ENCODE peak calls at places on chromosomes 12 and 14, in four cellular contexts. Z, O, L and H are unnamed samples.

GRCh38 chr14:38145142-38145541 is 62.6 kb upstream of the SSTR1 start:
- DNase-seq in L (no peak), O (no peak), Z (no peak), H (no peak)

GRCh38 chr14:52354257-52354656 is 40.1 kb downstream of the PTGER2 start:
- DNase-seq in O (no peak), Z (no peak), L (no peak), H (no peak)

GRCh38 chr12:101997102-101997501 is 64.7 kb downstream of the WASHC3 start:
- DNase-seq in Z (no peak), L (no peak), O (no peak), H (no peak)

GRCh38 chr12:21456291-21456780 is 18.9 kb downstream of the PYROXD1 start:
- DNase-seq in L (no peak), Z (no peak), O (no peak), H (no peak)

GRCh38 chr14:96016761-96017160 is 22.4 kb upstream of the C14orf132 start:
- DNase-seq in O (no peak), L (no peak), Z (peak), H (peak)

GRCh38 chr14:104881369-104881979 is 16.4 kb downstream of the CEP170B start:
- DNase-seq in O (no peak), Z (no peak), L (no peak), H (no peak)

GRCh38 chr12:33012226-33012625 is 115.6 kb upstream of the PKP2 start:
- DNase-seq in L (no peak), Z (peak), O (no peak), H (no peak)

GRCh38 chr12:53670308-53670707 is 5.6 kb downstream of the ATP5MC2 start:
- DNase-seq in Z (no peak), L (no peak), O (no peak), H (no peak)

GRCh38 chr14:76514599-76514998 is 138.7 kb downstream of the ESRRB start:
- DNase-seq in Z (no peak), O (no peak), L (no peak), H (peak)

GRCh38 chr14:73239463-73240241 is 2.3 kb downstream of the PAPLN start:
- DNase-seq in L (peak), O (no peak), Z (peak), H (peak)

GRCh38 chr14:73243341-73243740 is 6.0 kb downstream of the PAPLN start:
- DNase-seq in Z (no peak), L (no peak), O (no peak), H (no peak)

GRCh38 chr14:73242274-73242960 is 5.1 kb downstream of the PAPLN start:
- DNase-seq in Z (no peak), L (no peak), O (no peak), H (no peak)

GRCh38 chr14:73240816-73241480 is 3.6 kb downstream of the PAPLN start:
- DNase-seq in L (no peak), O (no peak), Z (no peak), H (no peak)

DNA sequence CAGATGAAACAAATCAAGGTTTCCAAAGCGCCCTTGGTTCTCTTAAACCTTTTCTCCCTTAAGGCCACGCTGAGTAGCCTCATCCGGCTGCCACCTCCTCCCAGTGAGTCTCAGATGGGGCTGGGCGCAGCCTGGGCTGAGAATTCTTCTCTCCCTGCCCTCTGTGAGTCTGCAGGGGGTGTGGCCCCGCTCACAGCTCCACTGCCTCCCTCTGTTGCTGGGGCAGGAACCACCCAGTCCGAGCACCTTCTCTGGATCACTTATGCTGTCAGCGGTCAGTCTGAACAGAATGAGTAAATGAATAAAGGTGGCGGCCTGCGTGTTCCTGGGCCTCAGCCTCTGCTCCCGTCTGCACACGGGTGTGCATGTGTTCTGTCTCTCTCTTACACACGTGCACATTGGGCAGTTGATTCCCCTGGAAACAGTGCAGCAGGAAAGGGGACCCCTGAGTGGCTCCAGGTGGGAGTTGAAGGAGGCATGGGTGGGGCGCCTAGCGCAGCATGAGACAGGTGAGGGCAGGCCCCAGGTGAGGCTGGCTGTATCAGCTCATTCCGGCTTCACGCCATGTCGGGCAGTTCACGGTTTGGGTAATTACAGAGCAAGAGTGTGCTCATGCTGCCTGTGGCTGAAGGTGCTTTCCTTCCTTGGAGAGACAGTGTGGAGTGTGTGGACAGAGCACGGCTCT is 4.3 kb downstream of the PAPLN start:
- DNase-seq in Z (no peak), O (no peak), L (no peak), H (no peak)
- H2BK5ac ChIP-seq in Z (no peak), O (no peak), L (no peak), H (no peak)

GRCh38 chr12:71599213-71599612 is 64.4 kb downstream of the ZFC3H1 start:
- DNase-seq in Z (no peak), O (no peak), L (no peak), H (no peak)

GRCh38 chr12:71607494-71608330 is 55.9 kb downstream of the ZFC3H1 start:
- DNase-seq in O (no peak), Z (no peak), L (no peak), H (no peak)

GRCh38 chr12:71605034-71605433 is 58.6 kb downstream of the ZFC3H1 start:
- DNase-seq in L (no peak), Z (no peak), O (no peak), H (no peak)

GRCh38 chr12:71602745-71603577 is 60.7 kb downstream of the ZFC3H1 start:
- DNase-seq in O (no peak), Z (no peak), L (no peak), H (no peak)
- H2BK5ac ChIP-seq in O (no peak), Z (no peak), L (no peak), H (no peak)

GRCh38 chr12:24191117-24191516 is 241.6 kb upstream of the SOX5 start:
- DNase-seq in L (no peak), Z (peak), O (no peak), H (no peak)
- H2BK5ac ChIP-seq in L (no peak), Z (no peak), O (no peak), H (no peak)

DNA sequence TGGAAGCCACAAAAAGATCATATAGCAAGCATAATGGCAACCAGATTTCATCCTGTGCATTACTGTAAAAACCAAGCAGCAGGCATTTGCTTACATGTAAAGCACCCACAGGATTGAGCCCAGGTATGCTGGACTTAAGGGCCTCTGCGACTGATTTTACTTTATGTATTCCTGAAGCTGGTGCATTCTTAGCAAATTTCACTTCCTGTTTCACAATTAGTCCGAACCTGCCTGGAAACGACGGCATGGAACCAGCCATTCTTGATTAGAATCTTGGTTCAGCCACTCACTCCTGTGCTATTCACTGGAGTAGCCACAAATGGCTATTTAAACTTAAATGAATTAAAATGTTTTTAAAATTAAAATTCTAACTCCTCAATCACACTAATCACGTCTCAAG is 239.2 kb downstream of the NUAK1 start:
- DNase-seq in O (no peak), L (no peak), Z (no peak), H (no peak)
- H2BK5ac ChIP-seq in O (no peak), L (no peak), Z (no peak), H (no peak)

GRCh38 chr12:18951219-18951618 is 178.3 kb upstream of the PLEKHA5 start:
- DNase-seq in L (no peak), Z (peak), O (no peak), H (no peak)
- H2BK5ac ChIP-seq in L (no peak), Z (no peak), O (no peak), H (no peak)

DNA sequence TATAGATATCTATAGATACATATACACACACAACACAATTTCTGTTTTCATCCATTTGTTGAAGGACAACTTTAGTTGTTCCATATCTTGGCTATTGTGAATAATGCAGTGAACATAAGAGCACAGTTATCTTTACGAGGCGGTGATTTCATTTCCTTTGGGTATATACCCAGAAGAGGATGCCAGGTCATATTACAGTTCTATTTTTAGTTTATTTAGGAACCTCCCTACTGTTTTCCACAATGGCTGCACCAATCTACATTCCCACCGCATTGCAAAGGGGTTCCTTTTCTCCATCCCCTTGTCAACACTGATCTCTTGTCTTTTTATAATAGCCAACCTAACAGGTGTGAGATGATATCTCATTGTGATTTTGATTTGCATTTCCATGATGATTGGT is 143.4 kb upstream of the ARHGAP5 start:
- DNase-seq in O (no peak), Z (no peak), L (no peak), H (peak)
- H2BK5ac ChIP-seq in O (no peak), Z (no peak), L (no peak), H (no peak)

GRCh38 chr12:115403689-115404088 is 719.7 kb upstream of the TBX3 start:
- DNase-seq in L (no peak), O (no peak), Z (no peak), H (no peak)

GRCh38 chr12:115407036-115407435 is 723.1 kb upstream of the TBX3 start:
- DNase-seq in L (no peak), Z (no peak), O (no peak), H (no peak)

GRCh38 chr12:115403253-115403652 is 719.3 kb upstream of the TBX3 start:
- DNase-seq in Z (peak), L (no peak), O (no peak), H (no peak)

GRCh38 chr12:115405471-115405860 is 721.5 kb upstream of the TBX3 start:
- DNase-seq in O (no peak), L (no peak), Z (no peak), H (no peak)

DNA sequence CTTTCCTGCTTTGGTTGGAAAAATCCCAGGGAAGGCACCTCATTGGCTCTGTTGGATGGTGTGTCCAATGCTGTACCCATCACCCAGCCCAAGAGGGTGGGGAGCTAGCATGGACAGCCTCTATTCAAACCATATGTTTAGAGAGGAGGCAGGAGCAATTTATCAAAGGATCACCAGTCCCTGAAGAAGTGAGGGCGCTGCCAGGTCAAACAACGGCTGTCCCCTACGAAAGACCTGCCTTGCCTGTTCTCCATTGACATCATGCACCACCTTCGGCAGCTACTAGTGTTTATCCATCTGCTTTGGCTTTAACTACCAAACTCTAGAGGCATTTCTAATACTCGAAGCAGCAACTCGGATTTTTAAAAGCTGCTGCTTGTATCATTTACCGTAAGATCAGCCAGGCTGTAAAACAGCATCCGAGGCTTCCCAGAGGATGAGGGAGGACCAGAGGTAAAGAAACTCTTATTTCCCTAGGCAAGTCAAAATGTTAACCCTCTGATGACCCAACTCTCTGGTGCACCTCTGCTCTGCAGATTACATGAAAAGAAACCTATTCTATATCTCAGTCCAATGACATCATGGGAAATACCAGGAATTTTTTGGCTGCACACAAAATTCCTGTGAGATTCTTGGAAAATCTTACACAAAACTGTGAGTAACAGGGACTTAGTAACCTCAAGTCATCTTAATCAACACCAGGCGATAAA is 720.9 kb upstream of the TBX3 start:
- DNase-seq in Z (no peak), L (no peak), O (no peak), H (peak)
- H2BK5ac ChIP-seq in Z (no peak), L (no peak), O (no peak), H (peak)

GRCh38 chr12:107092669-107093546 is 441 bp downstream of the CRY1 start:
- DNase-seq in Z (peak), L (peak), O (peak), H (no peak)
- H2BK5ac ChIP-seq in Z (no peak), L (no peak), O (peak), H (peak)

DNA sequence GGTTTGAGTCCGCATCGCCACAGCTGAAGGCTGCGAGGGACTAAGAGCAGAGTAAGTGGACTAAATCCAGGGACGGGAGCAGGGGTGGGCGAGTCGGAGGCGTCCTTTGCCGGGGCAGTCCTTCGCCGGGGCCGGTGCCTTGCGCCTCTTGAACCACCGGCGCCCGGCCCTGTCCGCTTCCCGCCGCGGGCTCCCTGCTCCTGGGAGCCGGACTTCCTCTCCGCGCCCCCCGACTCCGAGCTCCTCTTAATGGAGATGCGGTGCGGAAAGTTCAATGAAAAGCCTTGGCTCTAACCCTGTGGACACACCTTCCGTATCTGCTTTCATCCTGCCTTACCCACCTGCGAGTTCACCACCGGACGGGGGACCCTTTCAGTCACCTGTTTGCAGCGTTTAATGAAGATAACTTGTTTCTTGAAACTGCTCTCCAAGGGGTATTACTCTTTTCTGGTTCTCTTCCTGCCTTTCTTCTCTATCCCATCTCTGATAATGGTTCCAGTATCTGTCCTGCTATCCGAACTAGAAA is 453 bp downstream of the FGFR1OP2 start:
- DNase-seq in L (no peak), Z (peak), O (no peak), H (no peak)
- H2BK5ac ChIP-seq in L (no peak), Z (no peak), O (peak), H (peak)